ENCODE peak calls at places on chromosomes 5 and 9, in eight cellular contexts. H, V, E, F, O, B, D and C are unnamed samples.

GRCh38 chr9:113409883-113410206 is 630 bp downstream of the POLE3 start:
- DNase-seq in H (no peak), V (no peak), E (peak), F (no peak), O (no peak), B (no peak), D (no peak), C (no peak)

GRCh38 chr9:137509198-137509597 is 41.0 kb downstream of the PNPLA7 start:
- DNase-seq in H (no peak), V (no peak), E (no peak), F (no peak), O (no peak), B (no peak), D (no peak), C (no peak)

GRCh38 chr5:172093965-172094364 is 87.5 kb upstream of the FBXW11 start:
- DNase-seq in H (no peak), V (no peak), E (no peak), F (no peak), O (no peak), B (no peak), D (no peak), C (no peak)

GRCh38 chr5:180080670-180081280 is 9.2 kb upstream of the RNF130 start:
- DNase-seq in H (no peak), V (no peak), E (no peak), F (no peak), O (no peak), B (no peak), D (no peak), C (no peak)

GRCh38 chr9:131851414-131851813 is 111.5 kb upstream of the RAPGEF1 start:
- DNase-seq in H (no peak), V (no peak), E (no peak), F (peak), O (no peak), B (no peak), D (no peak), C (no peak)

GRCh38 chr5:60701317-60701988 is 1.5 kb upstream of the DEPDC1B start:
- DNase-seq in H (no peak), V (no peak), E (no peak), F (peak), O (no peak), B (no peak), D (no peak), C (no peak)

GRCh38 chr5:141172381-141173204 is at the start of gene PCDHB7:
- DNase-seq in H (peak), V (peak), E (no peak), F (peak), O (peak), B (peak), D (peak), C (peak)

GRCh38 chr9:114005371-114006154 is 72.5 kb downstream of the AMBP start:
- DNase-seq in H (no peak), V (peak), E (no peak), F (no peak), O (no peak), B (no peak), D (no peak), C (no peak)

GRCh38 chr9:91341749-91342148 is 20.0 kb downstream of the AUH start:
- DNase-seq in H (no peak), V (no peak), E (no peak), F (no peak), O (no peak), B (no peak), D (no peak), C (no peak)

GRCh38 chr9:87592554-87593394 is 95.1 kb downstream of the DAPK1 start:
- DNase-seq in H (no peak), V (no peak), E (no peak), F (peak), O (no peak), B (peak), D (no peak), C (no peak)

GRCh38 chr9:133560311-133560710 is 25.8 kb downstream of the ADAMTSL2 start:
- DNase-seq in H (no peak), V (no peak), E (peak), F (no peak), O (no peak), B (peak), D (no peak), C (no peak)

GRCh38 chr5:74640450-74641013 is at the start of gene ENC1:
- DNase-seq in H (peak), V (peak), E (peak), F (peak), O (peak), B (peak), D (peak), C (peak)

GRCh38 chr5:74642543-74642863 is 2.0 kb upstream of the ENC1 start:
- DNase-seq in H (no peak), V (no peak), E (no peak), F (no peak), O (no peak), B (no peak), D (no peak), C (no peak)

GRCh38 chr5:74643160-74643562 is 2.6 kb upstream of the ENC1 start:
- DNase-seq in H (peak), V (no peak), E (no peak), F (peak), O (peak), B (peak), D (no peak), C (no peak)

GRCh38 chr5:74641014-74641777 is 668 bp upstream of the ENC1 start:
- DNase-seq in H (peak), V (peak), E (peak), F (peak), O (peak), B (peak), D (peak), C (peak)

GRCh38 chr5:74641778-74642542 is 1.4 kb upstream of the ENC1 start:
- DNase-seq in H (peak), V (peak), E (peak), F (peak), O (peak), B (peak), D (peak), C (peak)
- TF ChIP-seq CTCF in H (peak), V (peak), E (peak), F (peak), O (peak), B (peak), D (peak), C (peak)

DNA sequence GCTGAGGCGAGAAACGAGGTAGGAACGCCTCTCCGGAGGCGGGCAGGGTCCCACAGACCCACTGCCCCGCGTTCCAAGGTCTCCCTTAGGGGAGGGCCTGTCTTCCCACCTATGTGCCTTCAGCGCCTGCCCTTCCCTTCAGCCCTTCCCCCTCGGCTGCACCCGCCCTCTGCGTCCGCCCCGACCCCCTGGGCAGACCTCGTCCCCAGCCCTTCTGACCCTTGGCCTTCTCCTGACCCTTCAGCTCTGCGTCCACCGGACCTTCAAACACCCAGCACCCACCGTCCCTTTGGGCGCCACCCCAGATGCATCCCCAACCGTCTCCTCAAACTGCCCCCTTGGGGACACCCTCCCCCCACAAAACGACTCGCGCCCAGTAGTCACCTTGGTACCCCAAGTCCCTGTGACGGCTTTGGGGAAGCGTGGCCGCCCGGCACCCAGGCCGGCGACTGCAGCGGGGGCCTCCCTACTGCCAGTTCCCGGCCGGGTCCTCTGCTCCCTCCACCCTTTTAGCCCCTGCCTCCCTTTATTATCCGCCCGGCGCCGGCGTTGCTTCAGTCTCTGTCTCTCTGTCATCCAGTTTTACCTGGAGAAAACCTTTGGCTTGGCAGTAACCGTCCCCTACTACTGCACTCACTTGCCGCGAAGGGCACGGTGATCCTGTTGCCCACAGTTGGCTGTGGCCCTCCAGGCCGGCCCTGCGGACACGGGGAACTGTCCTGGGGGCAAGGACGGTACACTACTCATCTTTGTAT is 421 bp downstream of the RUSC2 start:
- DNase-seq in H (peak), V (peak), E (peak), F (peak), O (no peak), B (no peak), D (peak), C (peak)
- TF ChIP-seq CTCF in H (no peak), V (no peak), E (no peak), F (no peak), O (no peak), B (no peak), D (no peak), C (no peak)

GRCh38 chr9:97500263-97500662 is 1.2 kb upstream of the TMOD1 start:
- DNase-seq in H (no peak), V (no peak), E (no peak), F (peak), O (no peak), B (no peak), D (no peak), C (no peak)

GRCh38 chr9:97502222-97502983 is 937 bp downstream of the TMOD1 start:
- DNase-seq in H (no peak), V (no peak), E (no peak), F (peak), O (no peak), B (no peak), D (peak), C (peak)

GRCh38 chr9:97501972-97502221 is 431 bp downstream of the TMOD1 start:
- DNase-seq in H (no peak), V (no peak), E (no peak), F (no peak), O (no peak), B (no peak), D (peak), C (peak)

GRCh38 chr9:97500765-97501176 is 695 bp upstream of the TMOD1 start:
- DNase-seq in H (no peak), V (no peak), E (no peak), F (no peak), O (no peak), B (no peak), D (no peak), C (no peak)

DNA sequence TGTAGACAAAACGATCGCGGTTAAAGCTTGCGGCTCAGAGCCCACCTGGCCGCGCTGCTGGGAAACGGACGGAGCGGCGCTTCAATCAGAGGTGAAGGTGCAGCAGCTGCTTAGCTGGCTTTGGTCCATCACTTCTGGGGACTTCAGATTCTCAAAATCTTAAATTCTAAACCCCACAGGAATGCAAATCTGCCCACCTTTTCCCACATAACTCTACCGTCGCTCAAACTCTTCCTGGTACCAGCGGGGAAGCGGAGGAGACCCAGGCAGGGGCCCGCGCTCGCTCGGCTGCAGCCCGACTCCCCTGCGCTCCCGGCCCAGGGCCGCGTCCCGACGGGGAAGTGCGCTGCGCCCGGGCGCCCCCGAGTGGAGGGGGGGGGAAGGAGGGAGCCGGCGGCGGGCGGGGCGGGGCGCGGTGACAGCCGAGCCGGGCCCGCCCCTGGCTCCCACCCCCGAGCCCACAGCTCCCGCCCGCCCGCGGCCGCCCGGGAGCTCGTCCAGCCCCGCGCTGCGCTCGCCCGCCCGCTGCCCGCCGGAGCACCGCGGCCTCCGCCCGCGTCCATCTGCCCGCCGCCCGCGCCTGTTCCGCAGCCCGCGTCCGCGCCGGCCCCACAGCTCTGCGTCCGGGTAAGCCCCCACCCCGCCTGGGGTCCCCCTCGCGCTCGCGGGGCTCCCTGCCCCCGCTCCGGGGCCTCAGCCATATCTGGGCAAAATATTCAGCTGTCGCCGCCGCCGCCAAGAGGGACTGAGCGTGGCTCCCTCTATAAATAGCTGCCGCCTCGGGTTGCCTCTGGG is at the start of gene TMOD1:
- DNase-seq in H (peak), V (peak), E (peak), F (peak), O (peak), B (peak), D (peak), C (peak)
- TF ChIP-seq CTCF in H (peak), V (no peak), E (no peak), F (peak), O (peak), B (peak), D (no peak), C (no peak)

GRCh38 chr9:94002316-94003140 is 47.4 kb upstream of the BARX1 start:
- DNase-seq in H (peak), V (peak), E (peak), F (peak), O (no peak), B (peak), D (peak), C (peak)
- TF ChIP-seq CTCF in H (peak), V (peak), E (peak), F (peak), O (peak), B (peak), D (peak), C (peak)

GRCh38 chr5:73985145-73985544 is 359.1 kb downstream of the ARHGEF28 start:
- DNase-seq in H (peak), V (peak), E (no peak), F (peak), O (peak), B (peak), D (peak), C (no peak)
- TF ChIP-seq CTCF in H (peak), V (peak), E (peak), F (no peak), O (peak), B (peak), D (peak), C (no peak)